ENCODE peak calls at places on chromosomes 16 and 17, in six cellular contexts. X, H, O, C, M and S are unnamed samples. For H3K36me3, the result is how much of the 10 kb centered on the place peaks cover.

GRCh38 chr17:79802039-79802735 is 5.3 kb upstream of the CBX8 start:
- DNase-seq in M (no peak), O (no peak), C (no peak), X (no peak), H (no peak), S (no peak)

GRCh38 chr17:58268774-58269556 is 11.8 kb downstream of the MPO start:
- DNase-seq in M (no peak), H (peak), X (no peak), C (no peak), O (no peak), S (no peak)

GRCh38 chr17:77320046-77320445 is 179.3 kb downstream of the SEC14L1 start:
- DNase-seq in M (no peak), H (no peak), X (peak), O (no peak), C (no peak), S (no peak)

GRCh38 chr17:69287168-69287567 is 39.8 kb downstream of the ABCA5 start:
- DNase-seq in H (no peak), X (no peak), C (no peak), O (no peak), M (no peak), S (no peak)

GRCh38 chr16:10039220-10040096 is 142.8 kb downstream of the GRIN2A start:
- DNase-seq in H (no peak), M (no peak), X (no peak), O (no peak), C (peak), S (no peak)

GRCh38 chr16:64892843-64893242 is 229.0 kb downstream of the CDH11 start:
- DNase-seq in C (no peak), H (no peak), O (no peak), M (no peak), X (no peak), S (no peak)

GRCh38 chr16:65702707-65703402 is 581.0 kb upstream of the CDH11 start:
- DNase-seq in H (no peak), C (no peak), X (no peak), O (no peak), M (no peak), S (no peak)

GRCh38 chr17:67200727-67201301 is 44.2 kb downstream of the HELZ start:
- DNase-seq in C (no peak), X (no peak), O (no peak), M (no peak), H (no peak), S (no peak)

GRCh38 chr17:78342438-78343098 is 17.3 kb downstream of the SOCS3 start:
- DNase-seq in M (no peak), X (no peak), O (peak), C (peak), H (peak), S (peak)

GRCh38 chr17:77331161-77331864 is 190.5 kb downstream of the SEC14L1 start:
- DNase-seq in M (peak), X (peak), H (peak), O (peak), C (peak), S (peak)

GRCh38 chr17:7133916-7134315 is 19.3 kb upstream of the ASGR2 start:
- DNase-seq in X (no peak), O (no peak), M (no peak), C (no peak), H (no peak), S (no peak)

GRCh38 chr17:80129006-80129565 is 17.8 kb downstream of the EIF4A3 start:
- DNase-seq in C (no peak), X (no peak), H (no peak), M (no peak), O (no peak), S (no peak)

GRCh38 chr17:62882284-62882683 is 74.2 kb upstream of the MARCHF10 start:
- DNase-seq in C (no peak), H (peak), O (no peak), X (no peak), M (no peak), S (no peak)

GRCh38 chr17:40536731-40537171 is 28.5 kb downstream of the CCR7 start:
- DNase-seq in X (no peak), C (no peak), M (peak), O (no peak), H (no peak), S (peak)

GRCh38 chr16:8941718-8942344 is 21.9 kb downstream of the USP7 start:
- DNase-seq in H (no peak), M (no peak), C (no peak), X (no peak), O (no peak), S (no peak)

GRCh38 chr17:751269-752001 is 629 bp downstream of the GEMIN4 start:
- DNase-seq in X (peak), M (no peak), H (no peak), O (peak), C (peak), S (peak)

GRCh38 chr16:2513405-2514332 is at the start of gene ATP6V0C:
- DNase-seq in O (peak), C (peak), M (peak), X (peak), H (peak), S (peak)

GRCh38 chr17:82838386-82839063 is 1.3 kb downstream of the ZNF750 start:
- DNase-seq in X (peak), C (no peak), O (peak), M (peak), H (peak), S (peak)

GRCh38 chr17:80663783-80664206 is 119.2 kb downstream of the RPTOR start:
- DNase-seq in M (no peak), X (peak), H (no peak), O (no peak), C (no peak), S (peak)

GRCh38 chr17:2695243-2695960 is 16.2 kb downstream of the CLUH start:
- DNase-seq in H (no peak), O (no peak), M (no peak), X (peak), C (no peak), S (no peak)

GRCh38 chr16:82995927-82996441 is 369.2 kb downstream of the CDH13 start:
- DNase-seq in X (peak), M (no peak), C (peak), O (peak), H (no peak), S (no peak)

GRCh38 chr16:58684001-58684353 is 593 bp downstream of the SLC38A7 start:
- DNase-seq in X (no peak), C (no peak), M (no peak), O (no peak), H (peak), S (no peak)

GRCh38 chr16:75198135-75198600 is 8.8 kb downstream of the CTRB2 start:
- DNase-seq in O (no peak), H (peak), M (no peak), X (no peak), C (no peak), S (no peak)

GRCh38 chr17:34389343-34389742 is 26.3 kb upstream of the CCL1 start:
- DNase-seq in C (no peak), H (no peak), O (no peak), X (peak), M (no peak), S (no peak)

GRCh38 chr17:49497147-49498036 is 2.3 kb downstream of the NGFR start:
- DNase-seq in C (peak), O (no peak), H (peak), X (peak), M (peak), S (no peak)

GRCh38 chr17:17351901-17352781 is 49.0 kb downstream of the NT5M start:
- DNase-seq in C (peak), H (peak), X (no peak), O (no peak), M (no peak), S (no peak)

GRCh38 chr17:1989135-1989534 is 36.0 kb downstream of the RTN4RL1 start:
- DNase-seq in H (peak), M (no peak), O (no peak), C (no peak), X (no peak), S (no peak)

GRCh38 chr17:35460354-35460851 is 11.8 kb upstream of the SLFN13 start:
- DNase-seq in X (peak), H (no peak), M (peak), O (peak), C (peak), S (peak)

GRCh38 chr16:89172901-89173628 is 1.5 kb downstream of the CDH15 start:
- DNase-seq in H (no peak), C (no peak), M (no peak), X (no peak), O (no peak), S (no peak)

GRCh38 chr17:78043031-78043430 is 84.5 kb downstream of the TNRC6C start:
- DNase-seq in X (no peak), C (no peak), M (no peak), H (no peak), O (no peak), S (no peak)

GRCh38 chr17:76707985-76708807 is 2.6 kb downstream of the MXRA7 start:
- DNase-seq in O (no peak), M (no peak), X (no peak), H (peak), C (no peak), S (no peak)

GRCh38 chr17:14301761-14302401 is 1.0 kb downstream of the HS3ST3B1 start:
- DNase-seq in H (no peak), X (peak), M (no peak), O (peak), C (no peak), S (peak)

GRCh38 chr17:15456972-15457722 is 10.3 kb downstream of the CDRT4 start:
- DNase-seq in C (peak), M (no peak), H (no peak), X (peak), O (no peak), S (no peak)

GRCh38 chr16:67910162-67910561 is 17.1 kb downstream of the PSKH1 start:
- DNase-seq in H (no peak), C (no peak), X (no peak), O (no peak), M (no peak), S (no peak)

GRCh38 chr17:80441133-80441578 is 26.2 kb downstream of the ENDOV start:
- DNase-seq in M (no peak), H (no peak), C (peak), X (no peak), O (no peak), S (no peak)

GRCh38 chr16:2532494-2533141 is 1.4 kb upstream of the CEMP1 start:
- DNase-seq in O (peak), C (peak), H (peak), X (peak), M (peak), S (peak)

GRCh38 chr17:16470302-16470701 is 21.7 kb downstream of the LRRC75A start:
- DNase-seq in C (no peak), M (no peak), O (no peak), H (no peak), X (no peak), S (no peak)

GRCh38 chr16:84975522-84975921 is 35.8 kb downstream of the ZDHHC7 start:
- DNase-seq in X (no peak), M (no peak), C (no peak), O (no peak), H (no peak), S (no peak)

GRCh38 chr16:84979516-84979915 is 31.8 kb downstream of the ZDHHC7 start:
- DNase-seq in X (no peak), H (no peak), C (no peak), M (no peak), O (no peak), S (no peak)

GRCh38 chr16:84975066-84975465 is 36.3 kb downstream of the ZDHHC7 start:
- DNase-seq in M (no peak), C (no peak), O (no peak), X (no peak), H (no peak), S (no peak)

GRCh38 chr16:84973776-84974523 is 37.4 kb downstream of the ZDHHC7 start:
- DNase-seq in H (no peak), M (no peak), O (no peak), C (no peak), X (no peak), S (no peak)

GRCh38 chr16:84976644-84977400 is 34.5 kb downstream of the ZDHHC7 start:
- DNase-seq in C (peak), H (peak), O (peak), M (peak), X (peak), S (no peak)
- H3K36me3 ChIP-seq in C (half or more), H (under half), O (under half), M (under half), X (under half), S (under half)

DNA sequence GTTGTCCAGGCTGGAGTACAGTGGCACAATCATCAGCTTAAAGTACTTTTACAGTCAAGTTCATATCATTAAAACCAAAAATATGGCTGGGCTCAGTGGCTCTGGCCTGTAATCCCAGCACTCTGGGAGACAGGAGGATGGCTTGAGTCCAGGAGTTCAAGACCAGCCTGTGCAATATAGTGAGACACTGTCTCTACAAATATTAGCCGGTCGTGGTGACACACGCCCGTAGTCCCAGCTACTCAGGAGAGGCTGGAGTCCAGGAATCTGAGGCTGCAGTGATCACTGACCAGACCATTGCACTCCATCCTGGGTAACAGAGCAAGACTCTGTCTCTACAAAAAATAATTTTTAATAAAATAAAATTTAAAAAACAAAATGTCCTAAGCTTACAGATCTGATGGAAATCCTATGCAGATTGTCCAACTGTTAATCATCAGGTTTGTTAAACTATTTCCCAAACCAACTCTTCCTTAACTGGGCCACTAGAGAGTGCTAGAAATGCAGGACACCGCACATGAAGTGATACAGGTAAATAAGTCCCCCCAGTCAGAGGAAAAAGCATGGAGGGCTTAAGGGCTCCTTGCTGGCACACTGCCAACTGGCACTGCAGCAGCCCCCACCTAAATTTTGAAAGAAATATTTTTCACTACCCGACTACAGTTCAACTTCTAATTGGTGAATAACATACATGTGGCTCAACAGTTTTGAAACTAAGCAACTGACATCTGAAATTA is 2.8 kb downstream of the USP22 start:
- DNase-seq in M (no peak), X (no peak), C (no peak), H (no peak), O (peak), S (no peak)
- TF ChIP-seq CTCF in M (peak), X (peak), C (peak), H (peak), O (no peak), S (peak)

DNA sequence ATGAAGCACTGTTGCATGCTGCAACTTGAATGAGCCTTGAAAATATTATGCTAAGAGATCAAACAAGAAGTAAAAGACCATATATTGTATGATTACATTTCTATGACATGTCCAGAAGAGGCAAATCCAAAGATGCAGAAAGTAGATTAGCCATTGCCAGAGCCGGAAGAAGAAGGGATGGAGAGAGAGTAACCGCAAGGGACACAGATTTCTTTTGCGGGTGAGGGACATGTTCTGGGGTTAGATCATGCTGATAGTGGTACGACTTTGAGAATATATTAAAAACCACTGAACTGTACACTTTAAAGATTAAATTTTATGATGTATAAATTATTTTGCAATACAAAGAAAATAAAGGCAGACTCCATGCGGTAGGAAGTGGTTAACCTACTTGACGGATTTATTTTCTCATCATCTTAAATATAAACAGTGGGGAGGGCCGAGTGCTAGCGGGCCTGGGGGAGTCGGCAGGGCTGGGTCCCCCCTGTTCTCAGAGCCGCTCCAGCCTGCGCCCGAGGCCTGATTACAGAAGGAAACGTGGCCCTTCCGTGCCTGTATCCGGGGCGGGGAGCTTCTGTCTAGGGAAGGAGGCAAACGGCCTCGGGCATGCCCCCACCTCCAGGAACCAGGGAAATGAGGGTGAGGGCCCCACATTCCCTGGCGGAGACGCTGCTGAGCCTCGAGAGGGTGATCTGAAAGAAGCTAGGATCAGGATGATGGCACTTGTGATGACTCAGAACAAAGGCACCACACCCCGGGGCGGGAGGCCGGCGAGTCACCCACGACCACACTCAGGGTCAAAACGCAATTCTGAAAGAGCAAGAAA is 48.0 kb downstream of the SHCBP1 start:
- DNase-seq in M (no peak), H (no peak), O (no peak), X (no peak), C (no peak), S (no peak)
- H3K4me3 ChIP-seq in M (no peak), H (no peak), O (no peak), X (no peak), C (no peak), S (no peak)

DNA sequence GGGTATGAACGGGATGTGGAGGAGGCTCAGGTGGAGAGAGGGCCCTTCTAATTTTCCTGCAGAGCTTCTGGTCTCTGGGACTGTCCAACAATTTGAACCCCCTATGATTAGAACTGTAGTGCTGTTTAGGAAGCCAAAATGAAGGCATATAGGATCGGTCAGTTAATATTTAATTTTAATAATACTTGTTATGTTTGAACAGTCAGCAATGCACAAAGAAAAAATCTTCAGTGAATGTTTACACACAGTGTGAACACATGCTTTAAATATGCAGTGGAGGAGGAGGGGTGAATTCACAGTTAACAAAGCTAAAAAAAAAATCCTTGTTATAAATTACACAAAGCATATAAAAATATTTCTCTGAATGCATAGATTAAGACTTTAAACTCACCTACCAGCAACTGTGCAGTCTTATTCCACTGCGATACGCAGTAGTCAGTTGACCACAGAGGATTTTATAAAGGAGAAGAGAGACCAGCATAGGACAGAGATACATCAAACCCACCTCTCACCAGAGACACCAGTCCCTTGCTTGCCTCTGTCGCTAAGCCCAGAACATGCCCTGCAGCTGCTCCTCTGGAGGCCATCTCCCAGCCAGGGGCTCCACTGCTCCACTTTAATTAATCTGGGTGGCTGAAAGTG is 14.6 kb downstream of the ANKRD40 start:
- DNase-seq in H (no peak), C (no peak), X (no peak), M (no peak), O (no peak), S (no peak)
- H3K36me3 ChIP-seq in H (under half), C (half or more), X (under half), M (under half), O (under half), S (under half)

GRCh38 chr16:70644763-70645597 is 1.4 kb upstream of the IL34 start:
- DNase-seq in M (no peak), O (no peak), X (no peak), C (no peak), H (no peak), S (no peak)
- TF ChIP-seq CTCF in M (no peak), O (no peak), X (no peak), C (no peak), H (no peak), S (no peak)

GRCh38 chr17:46819906-46820351 is 1.4 kb upstream of the WNT3 start:
- DNase-seq in O (no peak), X (no peak), C (no peak), M (no peak), H (no peak), S (no peak)

GRCh38 chr17:46823657-46824056 is 5.2 kb upstream of the WNT3 start:
- DNase-seq in M (no peak), C (no peak), X (no peak), O (no peak), H (no peak), S (no peak)

GRCh38 chr17:46822388-46822921 is 4.0 kb upstream of the WNT3 start:
- DNase-seq in M (no peak), X (peak), C (no peak), H (no peak), O (peak), S (peak)

GRCh38 chr17:46820592-46821450 is 2.3 kb upstream of the WNT3 start:
- DNase-seq in M (no peak), H (no peak), O (no peak), X (no peak), C (no peak), S (no peak)

GRCh38 chr17:46821482-46822387 is 3.2 kb upstream of the WNT3 start:
- DNase-seq in M (no peak), C (no peak), O (no peak), X (no peak), H (no peak), S (no peak)
- H3K4me3 ChIP-seq in M (no peak), C (no peak), O (no peak), X (no peak), H (no peak), S (no peak)